ENCODE peak calls at places on chromosomes 1 and 21, in four cellular contexts. L is heart left ventricle, J is pancreas, K is PC-9. W is an unnamed sample.

GRCh38 chr1:229127301-229127700 is 143.6 kb upstream of the RAB4A start:
- DNase-seq in K (no peak), L (no peak), J (no peak), W (no peak)

GRCh38 chr1:26278303-26278702 is 1.6 kb upstream of the SH3BGRL3 start:
- DNase-seq in K (peak; percentile 37), L (no peak), J (no peak), W (peak; percentile 56)

GRCh38 chr1:20124451-20125057 is 5.2 kb upstream of the PLA2G2D start:
- DNase-seq in L (no peak), J (no peak), K (peak; percentile 69), W (no peak)

GRCh38 chr1:210920716-210921694 is 212.9 kb downstream of the KCNH1 start:
- DNase-seq in K (no peak), J (no peak), L (no peak), W (no peak)

GRCh38 chr1:156435551-156436318 is 64.8 kb downstream of the MEF2D start:
- DNase-seq in J (no peak), L (no peak), K (no peak), W (no peak)

GRCh38 chr1:53393325-53393792 is 65.5 kb upstream of the LRP8 start:
- DNase-seq in L (peak; percentile 65), J (peak; percentile 40), K (peak; percentile 81), W (peak; percentile 80)

GRCh38 chr21:26544208-26544607 is 28.9 kb downstream of the CYYR1 start:
- DNase-seq in L (no peak), K (no peak), J (no peak), W (no peak)

GRCh38 chr21:31543191-31543590 is 116.3 kb upstream of the SOD1 start:
- DNase-seq in J (no peak), K (no peak), L (no peak), W (no peak)

GRCh38 chr1:53535846-53536245 is 76.6 kb downstream of the DMRTB1 start:
- DNase-seq in J (no peak), K (no peak), L (no peak), W (no peak)

GRCh38 chr1:78760858-78761257 is 111.2 kb downstream of the IFI44 start:
- DNase-seq in J (no peak), L (no peak), K (no peak), W (no peak)

GRCh38 chr1:245773344-245773743 is 618.6 kb downstream of the KIF26B start:
- DNase-seq in J (no peak), L (no peak), K (no peak), W (no peak)

GRCh38 chr1:42529724-42530161 is 66.7 kb downstream of the CCDC30 start:
- DNase-seq in L (no peak), J (no peak), K (no peak), W (no peak)

GRCh38 chr1:220878223-220879081 is 791 bp upstream of the HLX start:
- DNase-seq in L (peak; percentile 49), J (no peak), K (no peak), W (no peak)

GRCh38 chr1:154190550-154190949 is 1.4 kb downstream of the TPM3 start:
- DNase-seq in L (no peak), K (no peak), J (no peak), W (no peak)

GRCh38 chr1:171984850-171985485 is 143.7 kb downstream of the DNM3 start:
- DNase-seq in J (no peak), K (no peak), L (no peak), W (no peak)

GRCh38 chr1:22633697-22634463 is 2.5 kb upstream of the C1QA start:
- DNase-seq in K (no peak), J (no peak), L (no peak), W (no peak)

GRCh38 chr21:36542312-36543101 is 62.6 kb upstream of the CLDN14 start:
- DNase-seq in J (peak; percentile 4), K (no peak), L (no peak), W (no peak)

GRCh38 chr1:54121482-54122130 is 31.2 kb downstream of the CDCP2 start:
- DNase-seq in L (peak; percentile 77), K (peak; percentile 85), J (peak; percentile 76), W (peak; percentile 73)

GRCh38 chr21:43766734-43767497 is 9.2 kb downstream of the CSTB start:
- DNase-seq in J (no peak), K (no peak), L (no peak), W (no peak)

GRCh38 chr1:206094024-206094423 is 23.2 kb downstream of the AVPR1B start:
- DNase-seq in K (no peak), L (no peak), J (no peak), W (no peak)

GRCh38 chr21:44441581-44442265 is 13.6 kb upstream of the LRRC3 start:
- DNase-seq in L (no peak), K (no peak), J (no peak), W (no peak)

GRCh38 chr1:50251592-50252165 is 143.0 kb downstream of the ELAVL4 start:
- DNase-seq in L (no peak), J (peak; percentile 6), K (no peak), W (no peak)

GRCh38 chr1:2494323-2494693 is 18.2 kb downstream of the PLCH2 start:
- DNase-seq in J (no peak), K (peak; percentile 46), L (no peak), W (no peak)

GRCh38 chr1:52554267-52554640 is 1.4 kb upstream of the TUT4 start:
- DNase-seq in K (no peak), L (no peak), J (no peak), W (no peak)

GRCh38 chr1:81738902-81739301 is 61.8 kb upstream of the ADGRL2 start:
- DNase-seq in K (no peak), J (no peak), L (no peak), W (no peak)

GRCh38 chr1:95229042-95229441 is 5.0 kb upstream of the RWDD3 start:
- DNase-seq in L (no peak), J (no peak), K (no peak), W (no peak)

GRCh38 chr1:85344256-85344694 is 67.8 kb upstream of the BCL10 start:
- DNase-seq in K (peak; percentile 45), J (peak; percentile 27), L (no peak), W (no peak)

GRCh38 chr1:155984341-155984740 is 6.0 kb upstream of the ARHGEF2 start:
- DNase-seq in K (no peak), L (no peak), J (no peak), W (no peak)

GRCh38 chr1:164440222-164440621 is 118.8 kb upstream of the PBX1 start:
- DNase-seq in J (peak; percentile 2), K (peak; percentile 15), L (peak; percentile 48), W (no peak)

GRCh38 chr1:75172556-75172955 is 38.4 kb downstream of the LHX8 start:
- DNase-seq in L (no peak), J (no peak), K (no peak), W (no peak)

GRCh38 chr1:244730153-244730933 is 77.4 kb downstream of the DESI2 start:
- DNase-seq in L (peak; percentile 14), J (peak; percentile 25), K (peak; percentile 33), W (peak; percentile 45)

GRCh38 chr21:43211085-43212071 is 42.6 kb downstream of the CRYAA start:
- DNase-seq in K (peak; percentile 58), J (peak; percentile 60), L (peak; percentile 34), W (peak; percentile 72)

GRCh38 chr1:227889047-227889862 is 58.5 kb downstream of the WNT9A start:
- DNase-seq in J (no peak), L (peak; percentile 5), K (no peak), W (no peak)

GRCh38 chr21:33924079-33924765 is 8.6 kb upstream of the ATP5PO start:
- DNase-seq in J (peak; percentile 77), K (peak; percentile 71), L (peak; percentile 87), W (peak; percentile 88)

GRCh38 chr1:17047924-17048323 is 5.9 kb downstream of the SDHB start:
- DNase-seq in K (no peak), L (no peak), J (no peak), W (no peak)

GRCh38 chr1:17045623-17046022 is 8.2 kb downstream of the SDHB start:
- DNase-seq in K (no peak), L (no peak), J (no peak), W (no peak)

GRCh38 chr1:17043676-17044075 is 10.2 kb downstream of the SDHB start:
- DNase-seq in K (no peak), L (no peak), J (no peak), W (no peak)

GRCh38 chr1:17045140-17045539 is 8.7 kb downstream of the SDHB start:
- DNase-seq in J (no peak), K (no peak), L (no peak), W (no peak)

DNA sequence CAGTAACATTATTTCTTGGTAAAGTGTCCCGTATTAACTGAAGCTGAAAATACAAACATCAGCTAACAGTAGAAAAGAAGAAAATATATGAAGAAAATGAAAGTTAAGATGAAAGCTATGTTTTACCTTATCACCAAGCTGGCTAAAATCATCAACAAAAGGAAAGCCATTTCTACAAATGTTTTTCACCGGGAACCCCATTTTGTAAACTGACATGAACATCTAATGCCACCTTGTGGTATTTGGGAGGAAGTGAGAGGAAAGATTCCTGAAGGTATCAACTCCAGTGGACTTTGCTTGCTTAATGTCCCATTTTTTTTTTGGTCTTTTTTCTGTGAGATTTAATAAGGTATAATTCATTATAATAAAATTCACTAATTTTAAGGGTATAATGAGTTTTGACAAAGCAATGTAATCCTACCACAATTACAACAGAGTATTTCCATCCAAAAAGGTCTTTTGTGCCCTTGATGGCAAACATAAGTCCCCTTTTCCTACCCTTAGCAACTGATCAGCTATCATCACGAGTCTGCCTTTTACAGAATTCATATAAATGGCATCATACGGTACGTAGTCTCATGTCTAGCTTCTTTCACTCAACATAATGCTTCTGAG is 7.7 kb downstream of the SDHB start:
- DNase-seq in L (no peak), J (no peak), K (no peak), W (no peak)
- TF ChIP-seq CTCF in L (peak; percentile 74), J (peak; percentile 68), K (peak; percentile 75), W (peak; percentile 82)

DNA sequence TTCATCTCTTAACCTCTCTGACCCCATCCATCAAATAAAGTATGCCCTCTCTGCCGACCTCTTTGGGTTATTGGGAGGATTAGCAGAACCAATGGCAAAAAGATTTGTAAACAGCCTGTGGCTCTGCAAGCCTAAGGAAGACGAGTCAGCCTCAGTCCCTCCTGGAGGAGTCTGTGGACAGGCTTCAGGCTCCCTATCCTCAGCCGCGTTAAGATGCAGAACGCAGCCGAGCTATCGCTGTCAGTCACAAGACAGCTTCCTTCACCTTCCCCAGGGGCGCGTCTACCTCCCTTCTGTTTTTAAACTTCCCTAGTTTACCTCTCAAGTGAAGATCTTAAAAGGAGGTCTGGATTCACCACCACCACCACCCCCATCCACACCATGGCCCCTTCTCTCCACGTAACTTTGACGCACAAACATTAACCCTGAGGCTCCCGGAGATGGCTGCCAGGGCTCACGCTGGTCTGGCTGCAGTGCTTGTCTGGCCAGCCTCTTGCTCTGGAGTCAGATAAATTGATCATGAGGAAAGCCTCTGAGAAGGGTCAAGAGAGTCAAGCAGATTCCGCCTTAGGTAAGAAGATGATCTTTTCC is 767 bp downstream of the CAMK1G start:
- DNase-seq in L (no peak), J (no peak), K (no peak), W (no peak)
- H3K4me3 ChIP-seq in L (no peak overlapping the region), J (no peak overlapping the region), K (no peak overlapping the region), W (no peak overlapping the region)

DNA sequence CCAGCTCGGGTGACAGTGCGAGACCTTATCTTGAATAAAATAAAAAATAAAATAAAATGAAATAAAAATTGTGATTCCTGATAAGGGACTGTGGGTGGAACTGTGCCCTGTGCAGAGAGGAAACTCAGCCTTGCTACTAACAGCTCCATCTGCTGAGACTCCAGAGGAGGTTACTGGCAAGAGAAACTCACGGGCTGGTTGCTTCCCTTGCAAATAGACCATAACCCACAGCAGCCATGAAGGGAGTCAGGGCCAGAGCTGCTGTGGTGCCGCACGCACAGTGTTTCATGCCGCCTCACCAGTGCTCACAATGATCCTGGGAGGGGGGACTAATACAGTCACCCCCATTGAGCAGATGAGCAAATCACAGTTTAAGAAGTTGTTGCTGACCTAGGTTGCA is 13.7 kb downstream of the ZBTB17 start:
- DNase-seq in L (no peak), K (no peak), J (no peak), W (no peak)
- H3K4me1 ChIP-seq in L (peaks cover 13% of the 10 kb centered on the region), K (no peaks in the 10 kb centered on the region), J (peaks cover 9% of the 10 kb centered on the region), W (peaks cover 17% of the 10 kb centered on the region)

GRCh38 chr1:19110266-19110927 is 99.7 kb downstream of the UBR4 start:
- DNase-seq in L (no peak), J (no peak), K (no peak), W (no peak)
- TF ChIP-seq CTCF in L (no peak), J (no peak), K (no peak), W (no peak)

W was measured in lung.